ENCODE peak calls at places on chromosomes 5 and 9, in six cellular contexts. One of them, this sample, is unnamed.

GRCh38 chr9:20591223-20591622 is 31.1 kb downstream of the MLLT3 start:
- DNase-seq in H1: no peak
- DNase-seq in K562: no peak
- DNase-seq in SK-N-SH: no peak
- DNase-seq in GM12878: no peak
- DNase-seq in HepG2: no peak
- DNase-seq in this sample: no peak

GRCh38 chr9:3920586-3921582 is 379.0 kb downstream of the GLIS3 start:
- DNase-seq in H1: no peak
- DNase-seq in SK-N-SH: no peak
- DNase-seq in GM12878: no peak
- DNase-seq in K562: no peak
- DNase-seq in HepG2: peak; percentile 83
- DNase-seq in this sample: no peak

GRCh38 chr9:136978865-136979544 is 1.7 kb downstream of the PTGDS start:
- DNase-seq in K562: no peak
- DNase-seq in GM12878: no peak
- DNase-seq in HepG2: no peak
- DNase-seq in SK-N-SH: no peak
- DNase-seq in H1: no peak
- DNase-seq in this sample: no peak

GRCh38 chr5:175344331-175345200 is 99.4 kb downstream of the DRD1 start:
- DNase-seq in HepG2: peak; percentile 11
- DNase-seq in GM12878: no peak
- DNase-seq in K562: no peak
- DNase-seq in H1: no peak
- DNase-seq in SK-N-SH: no peak
- DNase-seq in this sample: peak; percentile 71

GRCh38 chr9:87324613-87325194 is 173.0 kb upstream of the DAPK1 start:
- DNase-seq in GM12878: peak; percentile 5
- DNase-seq in K562: peak; percentile 51
- DNase-seq in H1: no peak
- DNase-seq in SK-N-SH: peak; percentile 64
- DNase-seq in HepG2: peak; percentile 50
- DNase-seq in this sample: peak; percentile 44

GRCh38 chr5:178290376-178290775 is 57.8 kb upstream of the PHYKPL start:
- DNase-seq in K562: no peak
- DNase-seq in HepG2: no peak
- DNase-seq in GM12878: no peak
- DNase-seq in H1: no peak
- DNase-seq in SK-N-SH: no peak
- DNase-seq in this sample: no peak

GRCh38 chr9:15942806-15943424 is 390.1 kb downstream of the CCDC171 start:
- DNase-seq in GM12878: no peak
- DNase-seq in HepG2: no peak
- DNase-seq in H1: no peak
- DNase-seq in SK-N-SH: no peak
- DNase-seq in K562: no peak
- DNase-seq in this sample: no peak

GRCh38 chr5:41071975-41072374 is 833 bp upstream of the MROH2B start:
- DNase-seq in SK-N-SH: no peak
- DNase-seq in H1: no peak
- DNase-seq in HepG2: no peak
- DNase-seq in GM12878: no peak
- DNase-seq in K562: no peak
- DNase-seq in this sample: no peak

GRCh38 chr5:79011219-79011836 is 26.2 kb upstream of the ARSB start:
- DNase-seq in GM12878: no peak
- DNase-seq in HepG2: no peak
- DNase-seq in K562: no peak
- DNase-seq in H1: no peak
- DNase-seq in SK-N-SH: no peak
- DNase-seq in this sample: no peak

GRCh38 chr5:113450366-113451328 is 15.9 kb upstream of the TSSK1B start:
- DNase-seq in HepG2: no peak
- DNase-seq in GM12878: no peak
- DNase-seq in H1: no peak
- DNase-seq in K562: no peak
- DNase-seq in SK-N-SH: no peak
- DNase-seq in this sample: no peak

GRCh38 chr5:135007749-135008363 is 26.2 kb downstream of the PITX1 start:
- DNase-seq in GM12878: no peak
- DNase-seq in SK-N-SH: peak; percentile 1
- DNase-seq in K562: no peak
- DNase-seq in H1: no peak
- DNase-seq in HepG2: no peak
- DNase-seq in this sample: no peak

DNA sequence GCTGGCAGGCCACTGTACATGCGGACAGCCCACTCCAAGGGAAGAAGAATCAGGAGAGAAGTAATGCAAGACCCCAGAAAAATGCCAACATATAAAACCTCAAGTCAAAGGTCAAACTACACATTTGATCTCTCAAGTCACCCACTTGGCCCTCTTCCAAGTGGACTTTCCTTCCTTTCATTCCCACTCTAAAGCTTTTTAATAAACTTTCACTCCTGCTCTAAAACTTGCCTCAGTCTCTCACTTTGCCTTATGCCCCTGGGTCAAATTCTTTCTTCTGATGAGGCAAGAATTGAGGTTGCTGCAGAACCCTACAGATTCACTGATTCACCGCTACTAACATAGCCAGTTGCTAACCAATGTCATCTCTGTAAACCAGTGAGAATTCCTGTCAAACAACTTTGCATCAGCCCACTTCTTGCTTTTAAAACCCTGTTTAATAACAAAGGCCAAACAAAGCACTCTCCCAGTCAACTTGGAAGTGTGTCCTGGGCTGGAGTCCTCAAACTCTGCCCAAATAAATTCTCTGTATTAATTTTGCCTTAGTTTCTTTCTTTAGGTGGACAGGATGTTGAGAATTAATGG is 6.9 kb upstream of the ATP6V1G1 start:
- DNase-seq in K562: no peak
- DNase-seq in GM12878: no peak
- DNase-seq in SK-N-SH: no peak
- DNase-seq in HepG2: no peak
- DNase-seq in H1: no peak
- DNase-seq in this sample: no peak
- H3K27ac ChIP-seq in K562: no peak overlapping the region
- H3K27ac ChIP-seq in GM12878: no peak overlapping the region
- H3K27ac ChIP-seq in SK-N-SH: no peak overlapping the region
- H3K27ac ChIP-seq in HepG2: no peak overlapping the region
- H3K27ac ChIP-seq in H1: no peak overlapping the region
- H3K27ac ChIP-seq in this sample: no peak overlapping the region

DNA sequence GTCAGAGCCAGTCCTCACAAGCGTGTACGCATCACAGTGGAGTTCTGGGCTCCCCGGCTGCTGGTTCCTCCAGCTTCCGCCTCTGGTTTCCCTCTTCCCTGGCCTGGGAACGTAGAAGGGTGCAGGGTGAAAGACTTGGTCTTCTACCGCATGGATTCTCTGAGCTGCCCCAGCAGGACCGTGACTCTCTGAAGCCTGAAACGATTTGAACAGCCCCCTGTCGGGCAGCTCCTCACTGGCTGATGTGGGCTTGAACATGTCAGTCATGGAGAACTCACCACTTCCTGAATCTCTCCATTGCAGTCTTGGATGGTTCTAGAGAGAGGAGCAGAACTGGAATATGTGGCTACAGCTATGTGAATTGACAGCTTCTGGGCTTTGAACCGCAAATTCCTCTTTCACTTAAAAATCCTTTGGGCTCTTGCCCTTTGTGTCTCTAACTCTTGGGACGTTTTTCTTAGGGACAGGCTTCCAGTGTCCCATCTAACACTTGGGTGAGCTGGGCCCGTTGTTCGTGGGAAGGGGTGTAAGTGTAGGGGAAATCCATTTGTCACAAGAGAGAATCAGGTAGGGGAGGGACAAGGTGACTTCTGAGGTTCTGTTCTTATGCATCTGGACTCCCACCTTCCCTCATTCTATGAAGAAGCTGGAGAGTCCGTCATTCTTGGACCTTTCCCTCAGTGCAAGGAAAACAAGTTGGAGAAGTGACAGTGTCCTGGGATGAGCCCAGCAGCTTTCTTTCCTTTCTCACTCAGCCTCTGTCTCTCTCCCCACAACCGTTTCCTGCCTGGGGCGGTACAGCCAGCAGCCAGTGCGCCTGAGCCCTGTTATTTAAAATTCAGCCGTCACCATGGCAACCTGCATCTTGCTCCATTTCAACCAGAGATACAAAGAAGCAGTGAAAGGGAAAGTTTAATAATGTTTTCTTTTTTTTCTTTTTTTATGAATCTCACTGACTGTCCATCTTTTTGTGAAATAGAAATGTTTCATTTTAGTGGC is 84.7 kb downstream of the PTTG1 start:
- DNase-seq in GM12878: no peak
- DNase-seq in H1: peak; percentile 53
- DNase-seq in SK-N-SH: peak; percentile 23
- DNase-seq in HepG2: no peak
- DNase-seq in K562: no peak
- DNase-seq in this sample: no peak
- TF ChIP-seq JUND in GM12878: no peak
- TF ChIP-seq JUND in H1: no peak
- TF ChIP-seq JUND in SK-N-SH: no peak
- TF ChIP-seq JUND in HepG2: no peak
- TF ChIP-seq JUND in K562: no peak
- TF ChIP-seq JUND in this sample: no peak

DNA sequence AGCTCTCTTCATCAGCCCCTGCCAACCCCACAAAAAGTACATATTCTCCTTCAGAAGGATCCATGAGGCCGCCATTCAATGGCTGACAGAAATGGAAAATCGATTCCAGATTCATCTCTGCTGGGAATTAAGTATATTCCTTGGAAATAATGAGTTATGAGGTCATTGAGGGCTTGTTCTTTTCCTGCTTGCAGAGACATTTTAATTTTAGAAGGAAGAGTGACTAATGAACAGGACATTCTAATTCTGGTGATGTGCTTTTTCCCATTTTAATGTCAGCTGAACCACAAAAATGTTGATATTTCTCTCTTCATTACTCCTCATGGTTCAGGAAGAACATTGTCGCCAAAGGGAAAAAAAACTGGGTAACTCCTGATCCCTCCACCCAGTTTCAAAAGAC is 314.0 kb downstream of the PIK3R1 start:
- DNase-seq in K562: no peak
- DNase-seq in HepG2: no peak
- DNase-seq in GM12878: no peak
- DNase-seq in H1: no peak
- DNase-seq in SK-N-SH: no peak
- DNase-seq in this sample: no peak
- H3K27ac ChIP-seq in K562: no peak overlapping the region
- H3K27ac ChIP-seq in HepG2: no peak overlapping the region
- H3K27ac ChIP-seq in GM12878: no peak overlapping the region
- H3K27ac ChIP-seq in H1: no peak overlapping the region
- H3K27ac ChIP-seq in SK-N-SH: peak overlapping the region; percentile 50
- H3K27ac ChIP-seq in this sample: no peak overlapping the region

DNA sequence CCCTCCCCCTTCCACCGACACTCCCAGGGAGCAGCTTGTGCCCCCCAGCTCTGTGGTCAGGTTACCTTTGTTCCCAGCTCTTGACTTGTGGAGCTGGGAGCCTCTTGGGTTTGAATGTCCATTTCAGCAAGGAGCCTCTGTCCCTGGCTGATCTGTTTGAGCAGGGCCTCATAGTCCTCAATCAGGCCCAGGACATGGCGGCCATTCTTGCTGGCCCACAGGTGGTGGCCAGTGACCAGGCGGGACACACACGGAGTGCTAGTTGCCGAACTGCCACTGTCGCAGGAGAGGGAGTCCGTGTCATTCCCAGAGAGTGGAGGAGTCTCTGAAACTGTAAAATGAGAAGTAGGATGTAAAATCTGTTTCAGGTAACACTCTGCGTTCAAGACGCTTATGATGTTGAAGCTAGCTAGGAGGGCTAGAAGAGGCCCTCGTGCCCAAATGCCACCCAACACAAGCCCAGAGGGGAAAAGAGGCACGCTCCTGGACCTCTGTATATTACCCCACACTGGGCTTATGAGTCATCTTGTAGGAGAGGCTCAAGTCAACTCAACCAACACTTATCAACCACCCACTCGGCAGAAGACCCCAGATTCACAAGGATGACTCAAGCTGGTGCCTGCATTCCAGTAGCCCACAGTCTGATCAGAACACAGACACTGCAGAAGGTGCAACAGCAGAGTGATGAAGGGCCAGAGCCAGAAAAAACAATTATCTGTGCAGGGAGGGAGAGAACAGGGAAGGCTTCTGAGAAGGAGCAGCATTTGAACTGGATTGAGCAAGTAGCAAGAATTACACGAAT is 177.0 kb downstream of the CDK5RAP2 start:
- DNase-seq in H1: no peak
- DNase-seq in SK-N-SH: no peak
- DNase-seq in GM12878: no peak
- DNase-seq in K562: peak; percentile 47
- DNase-seq in HepG2: no peak
- DNase-seq in this sample: peak; percentile 65
- TF ChIP-seq JUND in H1: no peak
- TF ChIP-seq JUND in SK-N-SH: no peak
- TF ChIP-seq JUND in GM12878: no peak
- TF ChIP-seq JUND in K562: peak; percentile 89
- TF ChIP-seq JUND in HepG2: no peak
- TF ChIP-seq JUND in this sample: no peak

GRCh38 chr5:71904852-71905251 is 185.8 kb downstream of the CARTPT start:
- DNase-seq in HepG2: no peak
- DNase-seq in H1: no peak
- DNase-seq in GM12878: no peak
- DNase-seq in SK-N-SH: no peak
- DNase-seq in K562: no peak
- DNase-seq in this sample: no peak

GRCh38 chr5:71907589-71908145 is 188.6 kb downstream of the CARTPT start:
- DNase-seq in SK-N-SH: no peak
- DNase-seq in H1: no peak
- DNase-seq in K562: no peak
- DNase-seq in HepG2: no peak
- DNase-seq in GM12878: no peak
- DNase-seq in this sample: no peak

GRCh38 chr5:71907001-71907564 is 188.0 kb downstream of the CARTPT start:
- DNase-seq in SK-N-SH: no peak
- DNase-seq in H1: no peak
- DNase-seq in GM12878: peak; percentile 26
- DNase-seq in K562: no peak
- DNase-seq in HepG2: no peak
- DNase-seq in this sample: no peak

GRCh38 chr5:71903826-71904225 is 184.8 kb downstream of the CARTPT start:
- DNase-seq in HepG2: no peak
- DNase-seq in GM12878: no peak
- DNase-seq in H1: no peak
- DNase-seq in SK-N-SH: no peak
- DNase-seq in K562: no peak
- DNase-seq in this sample: no peak

GRCh38 chr5:71905804-71906711 is 187.0 kb downstream of the CARTPT start:
- DNase-seq in SK-N-SH: peak; percentile 35
- DNase-seq in H1: no peak
- DNase-seq in GM12878: no peak
- DNase-seq in HepG2: no peak
- DNase-seq in K562: no peak
- DNase-seq in this sample: no peak
- H3K27ac ChIP-seq in SK-N-SH: no peak overlapping the region
- H3K27ac ChIP-seq in H1: no peak overlapping the region
- H3K27ac ChIP-seq in GM12878: peak overlapping the region; percentile 55
- H3K27ac ChIP-seq in HepG2: no peak overlapping the region
- H3K27ac ChIP-seq in K562: no peak overlapping the region
- H3K27ac ChIP-seq in this sample: peak overlapping the region; percentile 12

This sample was measured in HCT116.